ENCODE peak calls at places on chromosomes 4 and X, in eight cellular contexts. Z is H9; P is CD8-positive, alpha-beta memory T cell; H is dermis blood vessel endothelial cell; A is nephron progenitor cell; N is sciatic nerve; M is fibroblast of the conjunctiva; W is AG10803. Q is an unnamed sample.

GRCh38 chr4:103397527-103397926 is 199.4 kb upstream of the CENPE start:
- DNase-seq in Z (no peak), P (no peak), H (no peak), A (no peak), N (no peak), M (no peak), W (no peak), Q (no peak)

GRCh38 chr4:154073107-154073817 is 284.4 kb upstream of the SFRP2 start:
- DNase-seq in Z (no peak), P (no peak), H (no peak), A (no peak), N (no peak), M (peak), W (peak), Q (no peak)

GRCh38 chr4:112842513-112842912 is 205.6 kb downstream of the LARP7 start:
- DNase-seq in Z (no peak), P (no peak), H (no peak), A (no peak), N (no peak), M (no peak), W (no peak), Q (no peak)

GRCh38 chr4:113958766-113959540 is 20.5 kb downstream of the ARSJ start:
- DNase-seq in Z (no peak), P (no peak), H (peak), A (no peak), N (no peak), M (peak), W (peak), Q (no peak)

GRCh38 chr4:138050601-138051000 is 191.5 kb downstream of the SLC7A11 start:
- DNase-seq in Z (peak), P (no peak), H (no peak), A (no peak), N (no peak), M (no peak), W (no peak), Q (no peak)

GRCh38 chrX:21838937-21839333 is 482 bp upstream of the MBTPS2 start:
- DNase-seq in Z (no peak), P (no peak), H (peak), A (no peak), N (no peak), M (peak), W (peak), Q (no peak)

GRCh38 chr4:82851902-82852750 is 38.8 kb downstream of the SEC31A start:
- DNase-seq in Z (no peak), P (peak), H (peak), A (no peak), N (no peak), M (peak), W (peak), Q (no peak)

GRCh38 chr4:161252520-161253141 is 911.2 kb downstream of the FSTL5 start:
- DNase-seq in Z (no peak), P (no peak), H (peak), A (no peak), N (no peak), M (no peak), W (peak), Q (no peak)

GRCh38 chr4:187380181-187380581 is 615.4 kb upstream of the ZFP42 start:
- DNase-seq in Z (peak), P (no peak), H (no peak), A (no peak), N (no peak), M (no peak), W (no peak), Q (peak)

GRCh38 chr4:146442801-146443200 is 78.9 kb downstream of the SLC10A7 start:
- DNase-seq in Z (no peak), P (no peak), H (no peak), A (no peak), N (no peak), M (peak), W (peak), Q (no peak)

GRCh38 chr4:159227984-159228383 is 125.1 kb downstream of the RAPGEF2 start:
- DNase-seq in Z (peak), P (no peak), H (peak), A (peak), N (peak), M (peak), W (peak), Q (no peak)

GRCh38 chr4:147707892-147708672 is 23.8 kb upstream of the ARHGAP10 start:
- DNase-seq in Z (no peak), P (peak), H (peak), A (peak), N (peak), M (peak), W (peak), Q (no peak)

Q was measured in iPS DF 19.7.